ENCODE peak calls at places on chromosomes 7 and 10, in four cellular contexts. A is frontal cortex; V is lung microvascular endothelial cell; N is stimulated activated CD4-positive, alpha-beta T cell treated with anti-CD3 and anti-CD28 coated beads, Interleukin-12 subunit alpha, Interleukin-12 subunit beta, amount 100 ng/mL, for 4 hours. I is an unnamed sample.

GRCh38 chr10:117322258-117322657 is 53.0 kb downstream of the PDZD8 start:
- DNase-seq in A (no peak), N (no peak), V (no peak), I (no peak)

GRCh38 chr7:158084555-158084954 is 503.1 kb downstream of the PTPRN2 start:
- DNase-seq in V (no peak), N (no peak), A (no peak), I (no peak)

GRCh38 chr7:155344270-155344617 is 46.6 kb downstream of the INSIG1 start:
- DNase-seq in N (peak), A (no peak), V (no peak), I (no peak)

GRCh38 chr7:144725070-144725469 is 110.8 kb downstream of the TPK1 start:
- DNase-seq in A (no peak), N (no peak), V (no peak), I (no peak)

GRCh38 chr7:103524042-103524907 is 78.3 kb upstream of the SLC26A5 start:
- DNase-seq in V (peak), N (no peak), A (peak), I (no peak)

GRCh38 chr10:105148921-105149320 is 507.8 kb downstream of the SORCS3 start:
- DNase-seq in V (no peak), A (no peak), N (no peak), I (no peak)

GRCh38 chr10:14601872-14602725 is 172.6 kb downstream of the FAM107B start:
- DNase-seq in N (no peak), V (peak), A (no peak), I (no peak)

GRCh38 chr7:158731761-158732160 is 27.2 kb upstream of the NCAPG2 start:
- DNase-seq in V (no peak), N (no peak), A (no peak), I (no peak)

GRCh38 chr10:71771204-71771603 is 2.1 kb downstream of the VSIR start:
- DNase-seq in N (no peak), V (no peak), A (no peak), I (no peak)

GRCh38 chr7:104921596-104921995 is 92.4 kb upstream of the KMT2E start:
- DNase-seq in A (no peak), V (no peak), N (no peak), I (no peak)

GRCh38 chr10:79386637-79387465 is 39.6 kb downstream of the PPIF start:
- DNase-seq in A (peak), N (no peak), V (no peak), I (no peak)

GRCh38 chr10:48780341-48780740 is 95.7 kb downstream of the WDFY4 start:
- DNase-seq in A (no peak), N (no peak), V (no peak), I (no peak)

GRCh38 chr7:39750253-39750994 is 127.1 kb downstream of the RALA start:
- DNase-seq in N (no peak), V (no peak), A (no peak), I (no peak)

GRCh38 chr7:73696372-73696771 is 13.0 kb downstream of the BUD23 start:
- DNase-seq in N (no peak), A (no peak), V (no peak), I (no peak)

GRCh38 chr7:149880871-149881301 is 7.1 kb downstream of the ATP6V0E2 start:
- DNase-seq in V (no peak), A (peak), N (no peak), I (no peak)

I was measured in activated naive CD4-positive, alpha-beta T cell.